ENCODE peak calls at places on chromosomes 6 and 20, in seven cellular contexts. A is glutamatergic neuron; H is activated CD4-positive, alpha-beta T cell treated with anti-CD3 and anti-CD28 coated beads, Interleukin-2, amount 10 ng/mL, durations not matched to agents 24 days and 14 days; B is progenitor cell of endocrine pancreas; W is Kasumi-1; L is activated T-helper 1 cell treated with anti-CD3 and anti-CD28 coated beads, Interleukin-2, amount 50 U/mL, for 16 hours; R is EL. S is an unnamed sample.
A peak's percentile ranks its signal among the peaks of the same experiment; 100 is the strongest.

GRCh38 chr6:107670792-107671199 is 153.3 kb downstream of the SCML4 start:
- DNase-seq in A (peak; percentile 49), H (peak; percentile 75), B (no peak), W (peak; percentile 85), L (no peak), R (peak; percentile 69), S (no peak)

GRCh38 chr6:10520468-10520867 is 683 bp upstream of the GCNT2 start:
- DNase-seq in A (no peak), H (no peak), B (no peak), W (peak; percentile 33), L (no peak), R (peak; percentile 67), S (no peak)

GRCh38 chr6:34150766-34151165 is 4.9 kb upstream of the GRM4 start:
- DNase-seq in A (no peak), H (no peak), B (no peak), W (no peak), L (no peak), R (no peak), S (no peak)

GRCh38 chr6:150169609-150170008 is 26.8 kb downstream of the PPP1R14C start:
- DNase-seq in A (no peak), H (peak; percentile 57), B (no peak), W (no peak), L (no peak), R (peak; percentile 40), S (peak; percentile 71)

GRCh38 chr6:19434065-19434464 is 403.1 kb upstream of the ID4 start:
- DNase-seq in A (no peak), H (no peak), B (no peak), W (no peak), L (no peak), R (no peak), S (no peak)

GRCh38 chr20:10573273-10573950 is 100.4 kb downstream of the JAG1 start:
- DNase-seq in A (no peak), H (peak; percentile 42), B (no peak), W (no peak), L (no peak), R (no peak), S (peak; percentile 20)

GRCh38 chr20:7722564-7722963 is 217.7 kb downstream of the HAO1 start:
- DNase-seq in A (no peak), H (no peak), B (no peak), W (no peak), L (no peak), R (no peak), S (no peak)

GRCh38 chr20:44552950-44553908 is 29.1 kb upstream of the PKIG start:
- DNase-seq in A (no peak), H (no peak), B (no peak), W (no peak), L (no peak), R (peak; percentile 80), S (peak; percentile 87)

GRCh38 chr6:34126419-34126818 is 19.5 kb downstream of the GRM4 start:
- DNase-seq in A (no peak), H (no peak), B (no peak), W (no peak), L (no peak), R (no peak), S (no peak)

GRCh38 chr20:48065833-48066232 is 280.6 kb upstream of the SULF2 start:
- DNase-seq in A (no peak), H (no peak), B (no peak), W (no peak), L (no peak), R (no peak), S (no peak)

GRCh38 chr20:40506567-40506966 is 182.5 kb downstream of the MAFB start:
- DNase-seq in A (no peak), H (no peak), B (no peak), W (peak; percentile 90), L (no peak), R (peak; percentile 98), S (peak; percentile 91)